ENCODE peak calls at places on chromosomes 6 and 20, in six cellular contexts. C, L, O, Q, N and Z are unnamed samples.

GRCh38 chr6:9139762-9140161 is 704.4 kb upstream of the SLC35B3 start:
- DNase-seq in C (peak; percentile 88), N (no peak), Q (no peak), L (no peak), O (no peak), Z (no peak)

GRCh38 chr6:71012871-71013456 is 56.1 kb upstream of the B3GAT2 start:
- DNase-seq in C (peak; percentile 51), O (no peak), N (no peak), Q (peak; percentile 54), L (no peak), Z (peak; percentile 66)

GRCh38 chr6:119006972-119007371 is 71.5 kb downstream of the FAM184A start:
- DNase-seq in Q (no peak), C (no peak), L (no peak), O (no peak), N (no peak), Z (no peak)

GRCh38 chr6:37931076-37931465 is 111.5 kb downstream of the ZFAND3 start:
- DNase-seq in O (no peak), N (no peak), L (no peak), C (no peak), Q (no peak), Z (no peak)

GRCh38 chr20:2986466-2986865 is 57.0 kb upstream of the GNRH2 start:
- DNase-seq in O (no peak), C (peak; percentile 33), N (no peak), L (no peak), Q (peak; percentile 26), Z (no peak)

GRCh38 chr6:144534123-144534676 is 249.1 kb downstream of the UTRN start:
- DNase-seq in Q (no peak), C (peak; percentile 12), N (no peak), L (no peak), O (no peak), Z (no peak)

GRCh38 chr6:147132889-147133288 is 71.3 kb upstream of the STXBP5 start:
- DNase-seq in O (no peak), C (peak; percentile 62), N (no peak), L (no peak), Q (no peak), Z (no peak)

GRCh38 chr6:130836071-130836670 is 9.0 kb downstream of the SMLR1 start:
- DNase-seq in O (no peak), C (no peak), N (no peak), L (no peak), Q (no peak), Z (no peak)

GRCh38 chr6:106751501-106752252 is 122.3 kb downstream of the QRSL1 start:
- DNase-seq in C (peak; percentile 8), L (no peak), Q (no peak), O (peak; percentile 28), N (peak; percentile 95), Z (no peak)

GRCh38 chr20:1702288-1702687 is 44.7 kb upstream of the SIRPG start:
- DNase-seq in Q (no peak), C (no peak), L (no peak), O (no peak), N (no peak), Z (no peak)

GRCh38 chr20:62356948-62357667 is 10.0 kb downstream of the LAMA5 start:
- DNase-seq in O (no peak), L (no peak), N (no peak), C (peak; percentile 66), Q (peak; percentile 68), Z (no peak)

GRCh38 chr6:131368077-131368911 is 204.7 kb upstream of the ARG1 start:
- DNase-seq in N (no peak), O (no peak), Q (no peak), C (no peak), L (no peak), Z (no peak)

GRCh38 chr6:149016716-149017115 is 269.9 kb downstream of the UST start:
- DNase-seq in Q (no peak), N (no peak), O (no peak), C (no peak), L (no peak), Z (no peak)

GRCh38 chr6:17042422-17043147 is 59.3 kb upstream of the STMND1 start:
- DNase-seq in L (peak; percentile 52), N (no peak), O (peak; percentile 73), Q (peak; percentile 73), C (peak; percentile 68), Z (peak; percentile 5)

GRCh38 chr6:20168668-20169633 is 43.3 kb downstream of the MBOAT1 start:
- DNase-seq in C (no peak), N (no peak), Q (no peak), O (no peak), L (no peak), Z (no peak)

GRCh38 chr6:125733516-125734300 is 15.7 kb upstream of the HEY2 start:
- DNase-seq in L (no peak), Q (no peak), C (no peak), N (no peak), O (no peak), Z (no peak)

GRCh38 chr6:109892451-109893435 is 85.4 kb upstream of the GPR6 start:
- DNase-seq in C (no peak), O (peak; percentile 52), N (peak; percentile 90), L (peak; percentile 56), Q (no peak), Z (no peak)
- H2BK5ac ChIP-seq in C (no peak overlapping the region), O (peak overlapping the region; percentile 33), N (peak overlapping the region; percentile 85), L (peak overlapping the region; percentile 71), Q (no peak overlapping the region), Z (no peak overlapping the region)

DNA sequence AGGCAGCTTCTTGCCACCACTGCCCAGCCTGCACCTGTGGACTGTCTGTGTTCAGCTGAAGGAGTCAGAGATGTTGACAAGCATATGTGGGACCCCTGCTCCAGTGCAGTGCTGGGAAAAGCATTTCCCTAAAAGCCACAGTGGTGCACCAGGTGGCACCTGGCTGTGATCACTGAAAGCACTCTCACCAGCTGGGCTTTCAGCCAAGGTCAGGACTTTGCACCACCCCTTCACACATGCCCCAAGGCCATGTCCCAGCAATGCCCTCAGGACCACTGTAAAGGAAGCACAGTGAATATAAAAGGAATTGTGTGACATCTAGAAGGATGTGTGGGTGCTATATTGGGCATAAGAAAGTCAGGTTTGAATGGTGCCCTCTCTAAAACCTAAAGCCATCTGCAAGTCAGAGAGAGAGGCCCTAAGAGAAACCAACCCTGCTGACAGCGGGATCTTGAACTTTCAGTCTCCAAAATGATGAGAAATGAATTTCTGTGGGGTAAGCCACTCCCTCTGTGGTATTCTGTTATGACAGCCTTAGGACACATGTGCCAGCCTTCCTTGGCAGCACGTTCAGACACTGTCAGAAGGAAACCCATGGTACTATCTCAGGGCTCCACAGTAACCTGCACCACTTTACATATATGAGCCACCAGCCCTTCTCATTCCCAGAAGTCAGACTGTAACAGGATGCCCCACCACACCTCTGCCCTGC is 30.7 kb downstream of the CBLN4 start:
- DNase-seq in O (no peak), Q (no peak), N (no peak), C (no peak), L (no peak), Z (no peak)
- H4K91ac ChIP-seq in O (no peak overlapping the region), Q (no peak overlapping the region), N (no peak overlapping the region), C (no peak overlapping the region), L (no peak overlapping the region), Z (no peak overlapping the region)

DNA sequence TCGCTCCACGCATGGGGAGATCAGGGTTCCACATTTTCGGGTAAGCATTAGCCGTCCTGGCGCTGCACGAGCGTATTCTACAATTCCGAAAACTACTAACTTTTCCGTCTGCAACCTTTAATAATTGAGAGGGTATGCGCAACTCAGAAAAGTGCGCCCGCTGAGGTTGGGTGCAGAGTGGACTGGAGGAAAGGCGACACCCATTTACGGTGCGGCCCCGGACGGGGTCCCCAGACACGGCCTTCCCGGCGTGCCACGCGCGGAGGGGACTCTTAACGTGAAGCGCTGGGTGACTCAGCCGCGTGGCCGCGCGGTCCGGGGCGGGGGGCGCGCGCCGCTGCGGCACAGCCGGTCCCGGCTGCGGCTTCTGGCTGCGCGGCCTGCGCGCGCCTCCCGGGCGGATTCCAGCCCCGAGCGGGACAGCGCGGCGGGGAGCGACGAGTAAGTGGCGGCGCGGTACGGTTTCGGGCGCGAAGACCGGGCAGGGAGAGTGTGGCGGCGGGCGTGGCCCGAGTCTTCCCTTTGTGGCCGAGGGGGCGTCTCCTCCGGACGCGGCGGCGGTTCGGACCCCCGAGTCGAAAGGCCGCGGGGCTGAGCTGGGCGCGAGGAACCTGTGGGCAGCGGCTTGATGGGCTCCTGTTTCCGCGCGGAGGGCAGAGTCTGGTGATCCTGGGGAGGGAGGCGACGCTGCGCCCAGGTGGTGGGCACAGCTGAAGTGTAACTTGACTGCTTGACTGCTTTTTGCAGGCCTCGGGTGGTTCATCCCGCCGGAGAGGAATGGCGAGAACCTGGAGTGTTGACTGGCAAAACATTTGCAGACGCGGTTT is at the start of the genes KCTD20 and PXT1:
- DNase-seq in O (peak; percentile 78), L (peak; percentile 81), Q (peak; percentile 88), N (peak; percentile 54), C (peak; percentile 88), Z (peak; percentile 78)
- H2BK5ac ChIP-seq in O (no peak within 1 kb of the TSS), L (peak within 1 kb of the TSS; percentile 83), Q (peak within 1 kb of the TSS; percentile 66), N (peak within 1 kb of the TSS; percentile 73), C (peak within 1 kb of the TSS; percentile 97), Z (peak within 1 kb of the TSS; percentile 89)

DNA sequence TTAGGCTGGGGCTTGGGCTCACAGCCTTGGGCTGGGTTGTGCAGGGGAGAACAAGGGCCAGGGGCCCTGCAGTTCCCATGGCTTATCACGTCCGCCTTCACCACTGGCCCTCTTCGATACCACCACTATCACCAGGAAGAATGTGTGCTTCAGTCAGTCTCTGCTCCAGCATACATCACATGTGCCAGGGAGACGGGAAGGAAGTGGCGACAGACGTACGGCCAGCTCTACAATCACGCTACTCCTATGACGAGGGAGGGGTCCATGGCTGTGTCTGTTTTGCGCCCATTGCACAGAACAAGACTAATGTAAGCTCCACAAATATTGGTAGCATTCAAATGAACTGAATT is 72.1 kb downstream of the TRAM2 start:
- DNase-seq in Q (no peak), N (peak; percentile 10), O (no peak), C (no peak), L (no peak), Z (no peak)
- H4K91ac ChIP-seq in Q (peak overlapping the region; percentile 84), N (no peak overlapping the region), O (no peak overlapping the region), C (peak overlapping the region; percentile 79), L (no peak overlapping the region), Z (no peak overlapping the region)